ENCODE peak calls at places on chromosomes 1 and 21, in six cellular contexts. One of them, this sample, is unnamed.

GRCh38 chr1:69639159-69639558 is 71.4 kb downstream of the LRRC7 start:
- DNase-seq in lower lobe of right lung: no peak
- DNase-seq in NCI-H510A treated with DMSO at 0.1 percent for 48 hours: no peak
- DNase-seq in non-pigmented ciliary epithelial cell: no peak
- DNase-seq in activated naive CD4-positive, alpha-beta T cell treated with anti-CD3 and anti-CD28 coated beads for 36 hours: no peak
- DNase-seq in T-helper 17 cell: no peak
- DNase-seq in this sample: no peak

GRCh38 chr1:182291584-182292192 is 99.9 kb downstream of the GLUL start:
- DNase-seq in activated naive CD4-positive, alpha-beta T cell treated with anti-CD3 and anti-CD28 coated beads for 36 hours: no peak
- DNase-seq in T-helper 17 cell: no peak
- DNase-seq in lower lobe of right lung: no peak
- DNase-seq in NCI-H510A treated with DMSO at 0.1 percent for 48 hours: no peak
- DNase-seq in non-pigmented ciliary epithelial cell: no peak
- DNase-seq in this sample: no peak

GRCh38 chr1:67682659-67683197 is 2.3 kb upstream of the GADD45A start:
- DNase-seq in lower lobe of right lung: no peak
- DNase-seq in non-pigmented ciliary epithelial cell: peak; percentile 82
- DNase-seq in T-helper 17 cell: no peak
- DNase-seq in NCI-H510A treated with DMSO at 0.1 percent for 48 hours: no peak
- DNase-seq in activated naive CD4-positive, alpha-beta T cell treated with anti-CD3 and anti-CD28 coated beads for 36 hours: no peak
- DNase-seq in this sample: peak; percentile 31

GRCh38 chr21:31837613-31838390 is 35.0 kb upstream of the HUNK start:
- DNase-seq in T-helper 17 cell: no peak
- DNase-seq in non-pigmented ciliary epithelial cell: no peak
- DNase-seq in NCI-H510A treated with DMSO at 0.1 percent for 48 hours: no peak
- DNase-seq in lower lobe of right lung: no peak
- DNase-seq in activated naive CD4-positive, alpha-beta T cell treated with anti-CD3 and anti-CD28 coated beads for 36 hours: no peak
- DNase-seq in this sample: no peak

GRCh38 chr1:37432636-37433035 is 41.7 kb upstream of the ZC3H12A start:
- DNase-seq in activated naive CD4-positive, alpha-beta T cell treated with anti-CD3 and anti-CD28 coated beads for 36 hours: no peak
- DNase-seq in non-pigmented ciliary epithelial cell: no peak
- DNase-seq in T-helper 17 cell: no peak
- DNase-seq in NCI-H510A treated with DMSO at 0.1 percent for 48 hours: no peak
- DNase-seq in lower lobe of right lung: no peak
- DNase-seq in this sample: no peak

GRCh38 chr1:212664409-212665199 is 35.0 kb downstream of the BATF3 start:
- DNase-seq in non-pigmented ciliary epithelial cell: no peak
- DNase-seq in lower lobe of right lung: no peak
- DNase-seq in activated naive CD4-positive, alpha-beta T cell treated with anti-CD3 and anti-CD28 coated beads for 36 hours: no peak
- DNase-seq in T-helper 17 cell: no peak
- DNase-seq in NCI-H510A treated with DMSO at 0.1 percent for 48 hours: no peak
- DNase-seq in this sample: no peak

GRCh38 chr1:76176020-76176419 is 101.5 kb downstream of the ST6GALNAC3 start:
- DNase-seq in lower lobe of right lung: no peak
- DNase-seq in non-pigmented ciliary epithelial cell: no peak
- DNase-seq in NCI-H510A treated with DMSO at 0.1 percent for 48 hours: no peak
- DNase-seq in T-helper 17 cell: no peak
- DNase-seq in activated naive CD4-positive, alpha-beta T cell treated with anti-CD3 and anti-CD28 coated beads for 36 hours: peak; percentile 37
- DNase-seq in this sample: no peak

GRCh38 chr1:57131701-57132394 is 166.0 kb upstream of the C8B start:
- DNase-seq in activated naive CD4-positive, alpha-beta T cell treated with anti-CD3 and anti-CD28 coated beads for 36 hours: no peak
- DNase-seq in NCI-H510A treated with DMSO at 0.1 percent for 48 hours: no peak
- DNase-seq in lower lobe of right lung: no peak
- DNase-seq in non-pigmented ciliary epithelial cell: no peak
- DNase-seq in T-helper 17 cell: no peak
- DNase-seq in this sample: peak; percentile 40

GRCh38 chr1:17586172-17586963 is 46.9 kb downstream of the ARHGEF10L start:
- DNase-seq in non-pigmented ciliary epithelial cell: peak; percentile 53
- DNase-seq in activated naive CD4-positive, alpha-beta T cell treated with anti-CD3 and anti-CD28 coated beads for 36 hours: no peak
- DNase-seq in lower lobe of right lung: no peak
- DNase-seq in T-helper 17 cell: no peak
- DNase-seq in NCI-H510A treated with DMSO at 0.1 percent for 48 hours: peak; percentile 26
- DNase-seq in this sample: peak; percentile 34

GRCh38 chr21:34615487-34615814 is 538 bp upstream of the RCAN1 start:
- DNase-seq in lower lobe of right lung: no peak
- DNase-seq in non-pigmented ciliary epithelial cell: no peak
- DNase-seq in NCI-H510A treated with DMSO at 0.1 percent for 48 hours: no peak
- DNase-seq in T-helper 17 cell: no peak
- DNase-seq in activated naive CD4-positive, alpha-beta T cell treated with anti-CD3 and anti-CD28 coated beads for 36 hours: no peak
- DNase-seq in this sample: no peak

GRCh38 chr1:117674521-117675400 is 68.9 kb downstream of the TENT5C start:
- DNase-seq in NCI-H510A treated with DMSO at 0.1 percent for 48 hours: no peak
- DNase-seq in T-helper 17 cell: peak; percentile 39
- DNase-seq in lower lobe of right lung: no peak
- DNase-seq in non-pigmented ciliary epithelial cell: no peak
- DNase-seq in activated naive CD4-positive, alpha-beta T cell treated with anti-CD3 and anti-CD28 coated beads for 36 hours: peak; percentile 73
- DNase-seq in this sample: no peak

GRCh38 chr1:7517611-7518330 is 253.3 kb upstream of the VAMP3 start:
- DNase-seq in lower lobe of right lung: peak; percentile 6
- DNase-seq in activated naive CD4-positive, alpha-beta T cell treated with anti-CD3 and anti-CD28 coated beads for 36 hours: no peak
- DNase-seq in T-helper 17 cell: no peak
- DNase-seq in NCI-H510A treated with DMSO at 0.1 percent for 48 hours: no peak
- DNase-seq in non-pigmented ciliary epithelial cell: no peak
- DNase-seq in this sample: no peak

GRCh38 chr1:44511769-44512168 is 106.7 kb downstream of the RNF220 start:
- DNase-seq in T-helper 17 cell: no peak
- DNase-seq in lower lobe of right lung: no peak
- DNase-seq in non-pigmented ciliary epithelial cell: no peak
- DNase-seq in NCI-H510A treated with DMSO at 0.1 percent for 48 hours: no peak
- DNase-seq in activated naive CD4-positive, alpha-beta T cell treated with anti-CD3 and anti-CD28 coated beads for 36 hours: peak; percentile 54
- DNase-seq in this sample: no peak

GRCh38 chr1:53313556-53313955 is 14.3 kb downstream of the LRP8 start:
- DNase-seq in lower lobe of right lung: no peak
- DNase-seq in activated naive CD4-positive, alpha-beta T cell treated with anti-CD3 and anti-CD28 coated beads for 36 hours: no peak
- DNase-seq in non-pigmented ciliary epithelial cell: no peak
- DNase-seq in T-helper 17 cell: no peak
- DNase-seq in NCI-H510A treated with DMSO at 0.1 percent for 48 hours: no peak
- DNase-seq in this sample: no peak

GRCh38 chr21:32611471-32611997 is 643 bp downstream of the CFAP298 start:
- DNase-seq in T-helper 17 cell: peak; percentile 17
- DNase-seq in lower lobe of right lung: peak; percentile 58
- DNase-seq in NCI-H510A treated with DMSO at 0.1 percent for 48 hours: peak; percentile 5
- DNase-seq in activated naive CD4-positive, alpha-beta T cell treated with anti-CD3 and anti-CD28 coated beads for 36 hours: peak; percentile 62
- DNase-seq in non-pigmented ciliary epithelial cell: no peak
- DNase-seq in this sample: no peak

GRCh38 chr1:165355977-165356811 is at the start of gene LMX1A:
- DNase-seq in non-pigmented ciliary epithelial cell: no peak
- DNase-seq in T-helper 17 cell: no peak
- DNase-seq in activated naive CD4-positive, alpha-beta T cell treated with anti-CD3 and anti-CD28 coated beads for 36 hours: no peak
- DNase-seq in lower lobe of right lung: peak; percentile 45
- DNase-seq in NCI-H510A treated with DMSO at 0.1 percent for 48 hours: peak; percentile 13
- DNase-seq in this sample: no peak

GRCh38 chr1:79441243-79441642 is 434.7 kb upstream of the ADGRL4 start:
- DNase-seq in NCI-H510A treated with DMSO at 0.1 percent for 48 hours: no peak
- DNase-seq in T-helper 17 cell: no peak
- DNase-seq in activated naive CD4-positive, alpha-beta T cell treated with anti-CD3 and anti-CD28 coated beads for 36 hours: no peak
- DNase-seq in non-pigmented ciliary epithelial cell: no peak
- DNase-seq in lower lobe of right lung: no peak
- DNase-seq in this sample: no peak

GRCh38 chr1:161502181-161502580 is 3.1 kb upstream of the FCGR2A start:
- DNase-seq in non-pigmented ciliary epithelial cell: no peak
- DNase-seq in lower lobe of right lung: no peak
- DNase-seq in activated naive CD4-positive, alpha-beta T cell treated with anti-CD3 and anti-CD28 coated beads for 36 hours: no peak
- DNase-seq in T-helper 17 cell: no peak
- DNase-seq in NCI-H510A treated with DMSO at 0.1 percent for 48 hours: no peak
- DNase-seq in this sample: no peak

GRCh38 chr1:174626031-174627020 is 178.6 kb downstream of the GPR52 start:
- DNase-seq in activated naive CD4-positive, alpha-beta T cell treated with anti-CD3 and anti-CD28 coated beads for 36 hours: no peak
- DNase-seq in T-helper 17 cell: no peak
- DNase-seq in non-pigmented ciliary epithelial cell: peak; percentile 65
- DNase-seq in NCI-H510A treated with DMSO at 0.1 percent for 48 hours: no peak
- DNase-seq in lower lobe of right lung: no peak
- DNase-seq in this sample: peak; percentile 67

GRCh38 chr1:25896266-25896665 is 10.0 kb downstream of the STMN1 start:
- DNase-seq in activated naive CD4-positive, alpha-beta T cell treated with anti-CD3 and anti-CD28 coated beads for 36 hours: no peak
- DNase-seq in non-pigmented ciliary epithelial cell: no peak
- DNase-seq in T-helper 17 cell: no peak
- DNase-seq in lower lobe of right lung: no peak
- DNase-seq in NCI-H510A treated with DMSO at 0.1 percent for 48 hours: peak; percentile 21
- DNase-seq in this sample: no peak